ENCODE peak calls at places on chromosomes 16 and 17, in five cellular contexts. One of them, this sample, is unnamed.

GRCh38 chr17:31357831-31358400 is 33.6 kb upstream of the RAB11FIP4 start:
- DNase-seq in neuronal stem cell: no peak
- DNase-seq in HCT116: no peak
- DNase-seq in OCI-LY7: no peak
- DNase-seq in IMR-90: peak
- DNase-seq in this sample: no peak

GRCh38 chr16:19884021-19884485 is 595 bp downstream of the GPRC5B start:
- DNase-seq in neuronal stem cell: no peak
- DNase-seq in HCT116: no peak
- DNase-seq in IMR-90: no peak
- DNase-seq in OCI-LY7: no peak
- DNase-seq in this sample: no peak

GRCh38 chr17:68184141-68184571 is 63.7 kb upstream of the AMZ2 start:
- DNase-seq in OCI-LY7: no peak
- DNase-seq in HCT116: no peak
- DNase-seq in neuronal stem cell: no peak
- DNase-seq in IMR-90: no peak
- DNase-seq in this sample: no peak

GRCh38 chr17:64345691-64346376 is 44.8 kb downstream of the PECAM1 start:
- DNase-seq in IMR-90: no peak
- DNase-seq in neuronal stem cell: no peak
- DNase-seq in HCT116: no peak
- DNase-seq in OCI-LY7: no peak
- DNase-seq in this sample: no peak

GRCh38 chr17:81840826-81841778 is 6.3 kb upstream of the PPP1R27 start:
- DNase-seq in HCT116: no peak
- DNase-seq in IMR-90: no peak
- DNase-seq in neuronal stem cell: no peak
- DNase-seq in OCI-LY7: no peak
- DNase-seq in this sample: no peak

GRCh38 chr17:42279776-42280630 is 3.8 kb upstream of the STAT5B start:
- DNase-seq in IMR-90: no peak
- DNase-seq in OCI-LY7: no peak
- DNase-seq in HCT116: no peak
- DNase-seq in neuronal stem cell: no peak
- DNase-seq in this sample: no peak

GRCh38 chr17:57489321-57489720 is 233.0 kb downstream of the MSI2 start:
- DNase-seq in HCT116: no peak
- DNase-seq in neuronal stem cell: no peak
- DNase-seq in IMR-90: no peak
- DNase-seq in OCI-LY7: no peak
- DNase-seq in this sample: no peak

GRCh38 chr17:56274491-56274890 is 121.2 kb downstream of the ANKFN1 start:
- DNase-seq in OCI-LY7: no peak
- DNase-seq in IMR-90: no peak
- DNase-seq in neuronal stem cell: no peak
- DNase-seq in HCT116: no peak
- DNase-seq in this sample: no peak

GRCh38 chr17:39609416-39610025 is 1.8 kb upstream of the NEUROD2 start:
- DNase-seq in OCI-LY7: no peak
- DNase-seq in IMR-90: no peak
- DNase-seq in HCT116: no peak
- DNase-seq in neuronal stem cell: no peak
- DNase-seq in this sample: no peak

GRCh38 chr17:44069974-44070454 is 521 bp upstream of the G6PC3 start:
- DNase-seq in IMR-90: no peak
- DNase-seq in neuronal stem cell: no peak
- DNase-seq in HCT116: peak
- DNase-seq in OCI-LY7: peak
- DNase-seq in this sample: no peak

GRCh38 chr16:19118938-19119431 is 5.2 kb downstream of the ITPRIPL2 start:
- DNase-seq in IMR-90: peak
- DNase-seq in HCT116: no peak
- DNase-seq in OCI-LY7: no peak
- DNase-seq in neuronal stem cell: no peak
- DNase-seq in this sample: peak

GRCh38 chr16:86363057-86363490 is 147.3 kb upstream of the FOXF1 start:
- DNase-seq in IMR-90: peak
- DNase-seq in OCI-LY7: no peak
- DNase-seq in neuronal stem cell: no peak
- DNase-seq in HCT116: no peak
- DNase-seq in this sample: peak

GRCh38 chr16:86363836-86364618 is 146.3 kb upstream of the FOXF1 start:
- DNase-seq in OCI-LY7: no peak
- DNase-seq in HCT116: no peak
- DNase-seq in neuronal stem cell: no peak
- DNase-seq in IMR-90: no peak
- DNase-seq in this sample: peak

GRCh38 chr16:86365513-86366040 is 144.8 kb upstream of the FOXF1 start:
- DNase-seq in HCT116: no peak
- DNase-seq in IMR-90: no peak
- DNase-seq in OCI-LY7: no peak
- DNase-seq in neuronal stem cell: no peak
- DNase-seq in this sample: no peak

GRCh38 chr16:86364653-86365380 is 145.5 kb upstream of the FOXF1 start:
- DNase-seq in IMR-90: no peak
- DNase-seq in HCT116: no peak
- DNase-seq in neuronal stem cell: no peak
- DNase-seq in OCI-LY7: no peak
- DNase-seq in this sample: no peak

DNA sequence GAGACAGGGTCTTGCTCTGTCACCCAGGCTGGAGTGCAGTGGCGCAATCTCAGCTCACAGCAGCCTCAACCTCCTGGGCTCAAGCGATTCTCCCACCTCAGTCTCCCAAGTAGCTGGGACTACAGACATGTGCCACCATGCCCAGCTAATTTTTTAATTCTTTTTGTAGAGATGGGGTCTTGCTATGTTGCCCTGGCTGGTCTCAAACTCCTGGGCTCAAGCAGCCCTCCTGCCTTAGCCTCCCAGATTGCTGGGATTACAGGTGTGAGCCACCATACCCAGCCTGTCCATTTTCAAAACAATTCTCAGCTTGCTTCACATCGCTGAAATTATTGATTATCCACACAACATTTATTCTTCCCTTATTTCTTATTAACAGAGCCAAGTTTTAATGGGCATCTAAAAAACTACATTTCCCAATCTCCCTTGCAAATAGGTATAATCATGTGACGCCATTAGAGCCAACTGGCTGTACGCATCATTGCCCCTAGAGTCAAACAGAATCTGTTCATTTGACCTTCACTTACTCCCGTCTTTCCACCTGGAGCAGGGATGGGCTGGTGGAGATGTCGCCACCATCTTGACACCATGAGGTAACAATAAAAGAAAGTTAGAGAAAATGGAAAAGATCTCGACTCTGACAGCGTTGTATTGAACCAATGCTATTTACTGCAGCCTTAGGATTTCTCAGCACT is 148.0 kb upstream of the FOXF1 start:
- DNase-seq in IMR-90: no peak
- DNase-seq in neuronal stem cell: no peak
- DNase-seq in OCI-LY7: no peak
- DNase-seq in HCT116: peak
- DNase-seq in this sample: no peak
- H2AFZ ChIP-seq in IMR-90: no peak
- H2AFZ ChIP-seq in neuronal stem cell: no peak
- H2AFZ ChIP-seq in OCI-LY7: no peak
- H2AFZ ChIP-seq in HCT116: peak
- H2AFZ ChIP-seq in this sample: no peak

GRCh38 chr16:86680137-86680536 is 101.8 kb downstream of the FOXL1 start:
- DNase-seq in HCT116: no peak
- DNase-seq in IMR-90: peak
- DNase-seq in OCI-LY7: no peak
- DNase-seq in neuronal stem cell: no peak
- DNase-seq in this sample: peak

GRCh38 chr16:86682219-86682904 is 104.0 kb downstream of the FOXL1 start:
- DNase-seq in HCT116: no peak
- DNase-seq in neuronal stem cell: no peak
- DNase-seq in IMR-90: no peak
- DNase-seq in OCI-LY7: no peak
- DNase-seq in this sample: no peak

GRCh38 chr16:86679490-86679889 is 101.1 kb downstream of the FOXL1 start:
- DNase-seq in HCT116: no peak
- DNase-seq in OCI-LY7: no peak
- DNase-seq in neuronal stem cell: no peak
- DNase-seq in IMR-90: no peak
- DNase-seq in this sample: no peak

GRCh38 chr16:86681440-86681838 is 103.1 kb downstream of the FOXL1 start:
- DNase-seq in OCI-LY7: no peak
- DNase-seq in HCT116: no peak
- DNase-seq in neuronal stem cell: no peak
- DNase-seq in IMR-90: no peak
- DNase-seq in this sample: peak

DNA sequence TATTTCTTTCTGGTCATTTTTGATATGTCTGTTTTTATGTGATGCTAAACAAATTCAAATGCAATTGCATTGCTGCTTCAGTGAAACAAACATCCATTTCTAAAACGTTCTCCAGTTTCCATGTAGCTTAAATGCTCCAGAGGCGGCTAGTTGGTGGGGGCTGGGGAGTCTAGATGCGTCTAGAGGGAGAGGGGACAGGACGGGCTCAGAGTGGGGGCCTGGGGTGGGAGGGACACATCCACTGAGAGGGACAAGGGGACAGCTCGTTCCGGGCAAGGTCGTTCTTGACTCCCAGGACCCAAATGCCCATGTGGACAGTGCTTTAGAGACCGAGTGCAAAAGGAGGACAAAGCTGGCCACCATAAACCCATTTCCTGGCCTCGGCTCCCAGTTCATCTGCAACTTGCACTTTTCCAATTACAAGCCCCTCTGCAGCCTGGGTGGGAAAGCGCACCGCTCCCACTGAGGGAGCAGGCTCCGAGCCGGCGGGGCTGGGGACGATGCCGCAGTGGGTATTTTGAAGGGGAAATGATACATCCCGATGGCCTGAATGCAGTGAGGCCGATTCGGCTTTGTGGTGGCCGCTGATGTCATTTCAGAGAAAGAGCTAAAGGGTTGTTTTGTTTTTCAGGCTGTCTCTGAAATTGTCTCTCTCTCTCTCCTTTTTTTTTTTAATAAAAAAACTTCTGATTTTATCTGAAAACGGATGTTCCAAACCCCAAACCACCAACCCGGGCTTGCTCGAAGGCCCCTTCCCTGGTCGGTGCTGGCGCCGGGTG is 102.5 kb downstream of the FOXL1 start:
- DNase-seq in HCT116: no peak
- DNase-seq in OCI-LY7: no peak
- DNase-seq in IMR-90: no peak
- DNase-seq in neuronal stem cell: no peak
- DNase-seq in this sample: peak
- H3K4me2 ChIP-seq in HCT116: no peak
- H3K4me2 ChIP-seq in OCI-LY7: no peak
- H3K4me2 ChIP-seq in IMR-90: no peak
- H3K4me2 ChIP-seq in neuronal stem cell: no peak
- H3K4me2 ChIP-seq in this sample: peak

GRCh38 chr17:75316253-75316652 is 27.0 kb upstream of the SLC25A19 start:
- DNase-seq in neuronal stem cell: no peak
- DNase-seq in OCI-LY7: no peak
- DNase-seq in HCT116: no peak
- DNase-seq in IMR-90: no peak
- DNase-seq in this sample: no peak

GRCh38 chr17:75319818-75320691 is 30.8 kb upstream of the SLC25A19 start:
- DNase-seq in OCI-LY7: peak
- DNase-seq in HCT116: no peak
- DNase-seq in IMR-90: peak
- DNase-seq in neuronal stem cell: no peak
- DNase-seq in this sample: peak

GRCh38 chr17:75318211-75318610 is 29.0 kb upstream of the SLC25A19 start:
- DNase-seq in HCT116: no peak
- DNase-seq in IMR-90: no peak
- DNase-seq in OCI-LY7: no peak
- DNase-seq in neuronal stem cell: no peak
- DNase-seq in this sample: no peak

GRCh38 chr17:75317671-75318070 is 28.4 kb upstream of the SLC25A19 start:
- DNase-seq in HCT116: no peak
- DNase-seq in OCI-LY7: no peak
- DNase-seq in IMR-90: no peak
- DNase-seq in neuronal stem cell: no peak
- DNase-seq in this sample: no peak

DNA sequence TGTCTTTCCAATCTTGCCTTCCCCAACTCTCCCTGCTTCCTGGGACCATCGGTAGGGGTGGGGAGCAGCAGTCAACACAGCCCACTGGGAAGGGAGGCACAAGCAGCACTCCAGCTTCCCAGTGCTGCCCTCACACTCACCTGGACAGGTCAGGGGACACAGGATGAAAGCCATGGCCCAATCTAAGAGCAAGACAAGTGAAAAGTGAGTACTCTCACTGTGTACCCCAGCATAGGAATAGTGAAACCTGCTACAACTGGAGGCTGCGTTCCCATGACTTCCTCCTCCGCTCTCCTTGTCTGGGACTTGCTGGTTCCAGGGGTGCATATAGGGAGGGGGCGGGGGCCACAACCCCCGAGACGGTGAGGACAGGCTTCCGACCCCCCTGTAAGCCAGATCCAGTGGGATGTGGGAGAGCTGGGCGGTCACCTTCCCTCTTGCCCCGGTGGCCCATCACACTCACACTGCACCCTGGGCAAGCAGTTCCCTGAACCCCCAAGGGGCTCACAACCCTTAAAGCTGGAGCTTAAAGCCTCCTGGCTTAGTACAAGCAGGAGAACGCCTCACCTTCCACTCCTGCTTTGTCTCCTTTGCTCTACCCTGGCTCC is 29.5 kb upstream of the SLC25A19 start:
- DNase-seq in IMR-90: no peak
- DNase-seq in OCI-LY7: no peak
- DNase-seq in HCT116: no peak
- DNase-seq in neuronal stem cell: no peak
- DNase-seq in this sample: no peak
- H3K27ac ChIP-seq in IMR-90: no peak
- H3K27ac ChIP-seq in OCI-LY7: peak
- H3K27ac ChIP-seq in HCT116: no peak
- H3K27ac ChIP-seq in neuronal stem cell: no peak
- H3K27ac ChIP-seq in this sample: no peak

GRCh38 chr16:67652578-67653130 is 7.4 kb downstream of the ACD start:
- DNase-seq in HCT116: peak
- DNase-seq in neuronal stem cell: peak
- DNase-seq in OCI-LY7: no peak
- DNase-seq in IMR-90: no peak
- DNase-seq in this sample: no peak
- H2AFZ ChIP-seq in HCT116: no peak
- H2AFZ ChIP-seq in neuronal stem cell: peak
- H2AFZ ChIP-seq in OCI-LY7: no peak
- H2AFZ ChIP-seq in IMR-90: peak
- H2AFZ ChIP-seq in this sample: no peak